ENCODE peak calls at places on chromosomes 11 and 22, in seven cellular contexts. V is GM12878, L is A549, E is K562, K is HepG2, I is IMR-90, U is H1. F is an unnamed sample.

GRCh38 chr11:30919389-30920172 is 333.4 kb upstream of the MPPED2 start:
- DNase-seq in I (peak), V (no peak), U (no peak), K (no peak), L (no peak), E (no peak), F (no peak)

GRCh38 chr11:66068923-66069714 is 953 bp upstream of the PACS1 start:
- DNase-seq in E (no peak), V (no peak), I (peak), K (peak), L (peak), U (no peak), F (no peak)

GRCh38 chr11:93775289-93775688 is 8.8 kb upstream of the MED17 start:
- DNase-seq in I (no peak), V (no peak), U (no peak), E (peak), K (peak), L (peak), F (peak)

GRCh38 chr11:2202071-2202899 is 30.7 kb upstream of the TH start:
- DNase-seq in U (no peak), I (no peak), E (peak), V (no peak), K (no peak), L (no peak), F (no peak)

GRCh38 chr11:63564785-63565350 is 1.7 kb upstream of the PLAAT2 start:
- DNase-seq in K (no peak), U (no peak), V (no peak), I (no peak), L (peak), E (no peak), F (no peak)

GRCh38 chr22:27032121-27032761 is 374.9 kb downstream of the MIAT start:
- DNase-seq in I (no peak), K (no peak), U (peak), E (no peak), V (no peak), L (no peak), F (no peak)

GRCh38 chr22:38133331-38133730 is 22.8 kb upstream of the BAIAP2L2 start:
- DNase-seq in U (no peak), V (no peak), L (no peak), E (no peak), I (no peak), K (no peak), F (no peak)

GRCh38 chr11:110093407-110094297 is 460 bp downstream of the ZC3H12C start:
- DNase-seq in V (no peak), E (peak), I (peak), U (no peak), L (peak), K (peak), F (peak)

GRCh38 chr11:10443152-10443551 is 11.9 kb upstream of the AMPD3 start:
- DNase-seq in E (no peak), U (no peak), I (peak), L (no peak), K (no peak), V (no peak), F (no peak)

GRCh38 chr11:67646535-67647336 is 3.8 kb downstream of the ACY3 start:
- DNase-seq in V (peak), U (no peak), I (no peak), K (no peak), L (no peak), E (no peak), F (no peak)

GRCh38 chr11:60974726-60975125 is 3.2 kb downstream of the CD6 start:
- DNase-seq in E (no peak), I (no peak), V (no peak), U (no peak), L (no peak), K (no peak), F (no peak)

GRCh38 chr11:84714316-84714780 is 912.8 kb downstream of the DLG2 start:
- DNase-seq in I (peak), L (peak), V (no peak), K (peak), E (peak), U (no peak), F (peak)

GRCh38 chr11:67032830-67033555 is 10.1 kb downstream of the SYT12 start:
- DNase-seq in E (no peak), K (no peak), V (no peak), U (no peak), L (peak), I (peak), F (no peak)

GRCh38 chr22:38830026-38830844 is 13.6 kb downstream of the NPTXR start:
- DNase-seq in I (no peak), L (no peak), K (no peak), E (no peak), V (no peak), U (no peak), F (no peak)

GRCh38 chr11:35065566-35065965 is 73.4 kb upstream of the CD44 start:
- DNase-seq in K (no peak), E (no peak), I (peak), L (no peak), U (no peak), V (no peak), F (no peak)

GRCh38 chr11:36774603-36775002 is 176.6 kb upstream of the RAG2 start:
- DNase-seq in U (no peak), I (peak), E (no peak), L (no peak), K (no peak), V (no peak), F (no peak)

GRCh38 chr11:114170226-114170625 is 110.7 kb downstream of the ZBTB16 start:
- DNase-seq in U (no peak), K (no peak), V (no peak), I (no peak), E (no peak), L (no peak), F (no peak)

GRCh38 chr11:122681731-122682130 is 26.2 kb downstream of the UBASH3B start:
- DNase-seq in V (no peak), U (no peak), L (peak), E (no peak), I (no peak), K (no peak), F (no peak)

GRCh38 chr11:61697093-61697492 is 16.9 kb downstream of the DAGLA start:
- DNase-seq in K (no peak), I (no peak), E (no peak), L (peak), U (no peak), V (no peak), F (no peak)

GRCh38 chr11:78039919-78040671 is 17.0 kb upstream of the KCTD14 start:
- DNase-seq in U (no peak), K (peak), L (peak), E (peak), V (no peak), I (peak), F (no peak)

GRCh38 chr11:35045219-35045819 is 93.7 kb upstream of the CD44 start:
- DNase-seq in U (no peak), K (peak), L (no peak), V (no peak), I (no peak), E (no peak), F (no peak)

GRCh38 chr11:19988598-19988997 is 171.7 kb downstream of the DBX1 start:
- DNase-seq in E (no peak), I (peak), U (peak), K (no peak), L (peak), V (no peak), F (peak)
- TF ChIP-seq CEBPB in E (no peak), I (peak), U (no peak), K (no peak), L (no peak), V (no peak), F (no peak)

DNA sequence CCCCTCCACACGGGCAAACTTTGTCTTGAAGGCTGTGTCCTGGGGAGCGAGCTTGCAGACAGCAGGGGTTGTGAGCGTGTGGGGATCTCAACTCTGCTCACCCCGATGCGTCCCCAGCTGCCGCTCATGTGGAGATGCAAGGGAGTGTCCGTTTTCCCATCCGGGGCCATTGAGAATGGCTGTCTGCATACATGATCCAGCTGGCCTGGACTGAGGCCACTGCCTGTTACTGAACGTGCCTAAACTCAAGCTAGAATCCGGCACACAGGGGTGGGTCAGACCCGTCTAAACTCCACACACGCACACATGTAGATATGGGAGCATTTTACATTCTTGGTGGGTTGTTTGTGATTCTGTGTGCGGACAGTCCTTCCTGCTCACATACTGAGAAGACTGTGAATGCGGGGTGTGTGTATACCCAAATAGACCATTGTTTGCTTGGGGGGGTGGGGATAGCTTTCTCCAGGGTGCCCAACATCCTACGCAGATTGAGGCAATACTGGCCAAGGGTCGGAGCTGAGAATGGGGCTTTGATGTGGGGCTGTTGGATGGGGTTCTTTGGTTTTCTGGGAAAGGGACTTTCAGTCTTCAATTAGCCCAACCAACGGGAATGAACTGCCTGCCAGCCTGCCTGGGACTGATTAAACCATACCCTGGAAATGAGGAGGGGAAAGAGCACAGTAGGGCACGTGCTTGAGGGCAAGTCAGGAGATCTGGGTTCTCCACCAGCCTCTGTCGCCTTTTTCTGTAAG is 60.4 kb downstream of the ST3GAL4 start:
- DNase-seq in V (no peak), I (no peak), U (no peak), L (no peak), E (no peak), K (no peak), F (no peak)
- TF ChIP-seq CEBPB in V (no peak), I (no peak), U (no peak), L (no peak), E (no peak), K (no peak), F (no peak)

GRCh38 chr22:32720924-32721323 is 80.6 kb upstream of the TIMP3 start:
- DNase-seq in L (no peak), I (peak), V (no peak), U (no peak), E (no peak), K (peak), F (no peak)

GRCh38 chr22:32722441-32722840 is 79.1 kb upstream of the TIMP3 start:
- DNase-seq in U (no peak), E (no peak), L (no peak), I (no peak), K (no peak), V (no peak), F (no peak)

GRCh38 chr22:32721328-32722180 is 80.0 kb upstream of the TIMP3 start:
- DNase-seq in U (no peak), V (no peak), L (no peak), K (peak), I (no peak), E (no peak), F (no peak)

GRCh38 chr22:32725369-32725988 is 76.0 kb upstream of the TIMP3 start:
- DNase-seq in U (no peak), E (no peak), L (no peak), I (no peak), K (peak), V (no peak), F (no peak)

DNA sequence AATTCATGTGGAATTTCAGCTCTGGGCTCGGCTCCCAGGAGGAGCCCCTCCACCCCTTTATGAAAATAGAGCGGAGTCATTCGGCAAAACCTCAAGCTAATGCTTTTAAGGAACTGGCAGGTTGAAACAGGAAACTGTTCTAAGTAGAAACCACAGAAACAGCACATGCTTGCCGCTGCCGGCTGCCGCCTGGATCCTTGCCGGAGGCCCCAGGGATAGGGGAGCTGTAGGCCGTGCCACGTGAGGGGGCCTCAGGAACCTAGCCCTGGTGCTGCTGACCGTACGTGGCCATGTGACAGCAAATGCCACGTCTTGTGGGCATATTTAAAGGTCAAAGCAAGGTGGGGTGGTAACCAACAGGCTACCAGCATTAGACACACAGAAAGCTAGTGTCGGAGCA is 77.9 kb upstream of the TIMP3 start:
- DNase-seq in K (no peak), I (peak), U (no peak), L (no peak), E (no peak), V (peak), F (no peak)
- TF ChIP-seq CEBPB in K (no peak), I (no peak), U (no peak), L (no peak), E (no peak), V (no peak), F (no peak)

GRCh38 chr11:11451501-11452005 is 98.5 kb upstream of the CSNK2A3 start:
- DNase-seq in U (no peak), I (peak), L (peak), K (peak), E (peak), V (peak), F (peak)
- TF ChIP-seq CEBPB in U (no peak), I (no peak), L (peak), K (no peak), E (no peak), V (no peak), F (no peak)

GRCh38 chr11:73126804-73127480 is 15.2 kb downstream of the FCHSD2 start:
- DNase-seq in K (no peak), I (no peak), E (no peak), V (no peak), L (no peak), U (no peak), F (no peak)

GRCh38 chr11:73124796-73125195 is 17.3 kb downstream of the FCHSD2 start:
- DNase-seq in I (no peak), V (no peak), K (no peak), L (no peak), U (no peak), E (no peak), F (no peak)

GRCh38 chr11:73121692-73122091 is 20.4 kb downstream of the FCHSD2 start:
- DNase-seq in E (no peak), U (no peak), L (no peak), K (no peak), V (no peak), I (no peak), F (no peak)
- TF ChIP-seq CEBPB in E (no peak), U (no peak), L (no peak), K (no peak), V (no peak), I (no peak), F (no peak)

DNA sequence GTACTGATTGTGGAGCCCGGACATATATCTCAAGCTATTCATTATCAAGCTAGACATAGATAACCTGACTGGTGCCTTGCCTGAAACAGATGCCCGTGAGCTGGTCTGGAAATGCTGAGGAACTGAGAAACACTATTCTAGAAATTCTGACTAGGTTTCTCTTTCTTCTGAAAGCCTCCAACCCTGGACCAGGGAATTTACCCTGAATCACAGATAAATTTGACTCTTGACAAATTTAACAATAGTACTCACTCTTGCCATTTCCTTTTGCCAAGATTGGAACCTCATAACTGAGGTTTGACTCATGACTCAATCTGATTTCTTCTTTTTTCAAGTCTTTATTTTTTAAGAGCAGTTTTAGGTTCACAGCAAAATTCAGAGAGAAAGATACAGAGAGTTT is 189.6 kb upstream of the SYN3 start:
- DNase-seq in I (no peak), U (no peak), K (no peak), E (no peak), L (no peak), V (peak), F (no peak)
- TF ChIP-seq CEBPB in I (no peak), U (no peak), K (no peak), E (no peak), L (no peak), V (no peak), F (no peak)